ENCODE peak calls at places on chromosome 18, in seven cellular contexts. One of them, this sample, is unnamed.

GRCh38 chr18:74834424-74835309 is 237.0 kb downstream of the ZNF407 start:
- DNase-seq in K562: no peak
- DNase-seq in HCT116: no peak
- DNase-seq in PC-3: peak; percentile 48
- DNase-seq in endothelial cell of umbilical vein: peak; percentile 76
- DNase-seq in fibroblast of lung: no peak
- DNase-seq in neural progenitor cell: no peak
- DNase-seq in this sample: no peak

GRCh38 chr18:47345291-47345690 is 93.8 kb upstream of the SKOR2 start:
- DNase-seq in K562: no peak
- DNase-seq in HCT116: no peak
- DNase-seq in PC-3: no peak
- DNase-seq in endothelial cell of umbilical vein: no peak
- DNase-seq in fibroblast of lung: no peak
- DNase-seq in neural progenitor cell: no peak
- DNase-seq in this sample: no peak

GRCh38 chr18:63320690-63321265 is 1.2 kb upstream of the BCL2 start:
- DNase-seq in K562: peak; percentile 38
- DNase-seq in HCT116: no peak
- DNase-seq in PC-3: peak; percentile 40
- DNase-seq in endothelial cell of umbilical vein: peak; percentile 40
- DNase-seq in fibroblast of lung: peak; percentile 46
- DNase-seq in neural progenitor cell: peak; percentile 42
- DNase-seq in this sample: no peak

GRCh38 chr18:12036201-12036751 is 55.0 kb downstream of the IMPA2 start:
- DNase-seq in K562: no peak
- DNase-seq in HCT116: no peak
- DNase-seq in PC-3: peak; percentile 25
- DNase-seq in endothelial cell of umbilical vein: no peak
- DNase-seq in fibroblast of lung: no peak
- DNase-seq in neural progenitor cell: no peak
- DNase-seq in this sample: no peak

GRCh38 chr18:35466815-35467623 is 30.7 kb downstream of the INO80C start:
- DNase-seq in K562: no peak
- DNase-seq in HCT116: no peak
- DNase-seq in PC-3: no peak
- DNase-seq in endothelial cell of umbilical vein: peak; percentile 81
- DNase-seq in fibroblast of lung: no peak
- DNase-seq in neural progenitor cell: no peak
- DNase-seq in this sample: no peak

GRCh38 chr18:10798727-10799435 is 273.1 kb downstream of the NAPG start:
- DNase-seq in K562: peak; percentile 26
- DNase-seq in HCT116: no peak
- DNase-seq in PC-3: no peak
- DNase-seq in endothelial cell of umbilical vein: no peak
- DNase-seq in fibroblast of lung: peak; percentile 33
- DNase-seq in neural progenitor cell: no peak
- DNase-seq in this sample: no peak

GRCh38 chr18:53458266-53458665 is 766.2 kb downstream of the MBD2 start:
- DNase-seq in K562: no peak
- DNase-seq in HCT116: no peak
- DNase-seq in PC-3: no peak
- DNase-seq in endothelial cell of umbilical vein: no peak
- DNase-seq in fibroblast of lung: no peak
- DNase-seq in neural progenitor cell: no peak
- DNase-seq in this sample: no peak

GRCh38 chr18:32893915-32894314 is 121.1 kb upstream of the KLHL14 start:
- DNase-seq in K562: no peak
- DNase-seq in HCT116: no peak
- DNase-seq in PC-3: peak; percentile 22
- DNase-seq in endothelial cell of umbilical vein: no peak
- DNase-seq in fibroblast of lung: no peak
- DNase-seq in neural progenitor cell: no peak
- DNase-seq in this sample: no peak

GRCh38 chr18:2907459-2908145 is 60.8 kb downstream of the EMILIN2 start:
- DNase-seq in K562: no peak
- DNase-seq in HCT116: no peak
- DNase-seq in PC-3: no peak
- DNase-seq in endothelial cell of umbilical vein: peak; percentile 6
- DNase-seq in fibroblast of lung: no peak
- DNase-seq in neural progenitor cell: no peak
- DNase-seq in this sample: no peak

GRCh38 chr18:8601277-8602032 is 7.8 kb upstream of the RAB12 start:
- DNase-seq in K562: no peak
- DNase-seq in HCT116: no peak
- DNase-seq in PC-3: no peak
- DNase-seq in endothelial cell of umbilical vein: no peak
- DNase-seq in fibroblast of lung: peak; percentile 11
- DNase-seq in neural progenitor cell: no peak
- DNase-seq in this sample: no peak

GRCh38 chr18:60060026-60060425 is 160.2 kb downstream of the PMAIP1 start:
- DNase-seq in K562: no peak
- DNase-seq in HCT116: no peak
- DNase-seq in PC-3: no peak
- DNase-seq in endothelial cell of umbilical vein: no peak
- DNase-seq in fibroblast of lung: peak; percentile 4
- DNase-seq in neural progenitor cell: no peak
- DNase-seq in this sample: no peak

GRCh38 chr18:36544036-36544725 is 246.7 kb downstream of the FHOD3 start:
- DNase-seq in K562: no peak
- DNase-seq in HCT116: no peak
- DNase-seq in PC-3: no peak
- DNase-seq in endothelial cell of umbilical vein: no peak
- DNase-seq in fibroblast of lung: peak; percentile 58
- DNase-seq in neural progenitor cell: no peak
- DNase-seq in this sample: peak; percentile 79

GRCh38 chr18:36546028-36546427 is 248.5 kb downstream of the FHOD3 start:
- DNase-seq in K562: no peak
- DNase-seq in HCT116: no peak
- DNase-seq in PC-3: no peak
- DNase-seq in endothelial cell of umbilical vein: no peak
- DNase-seq in fibroblast of lung: no peak
- DNase-seq in neural progenitor cell: no peak
- DNase-seq in this sample: no peak

GRCh38 chr18:36547544-36547943 is 250.0 kb downstream of the FHOD3 start:
- DNase-seq in K562: no peak
- DNase-seq in HCT116: no peak
- DNase-seq in PC-3: no peak
- DNase-seq in endothelial cell of umbilical vein: no peak
- DNase-seq in fibroblast of lung: no peak
- DNase-seq in neural progenitor cell: no peak
- DNase-seq in this sample: no peak

DNA sequence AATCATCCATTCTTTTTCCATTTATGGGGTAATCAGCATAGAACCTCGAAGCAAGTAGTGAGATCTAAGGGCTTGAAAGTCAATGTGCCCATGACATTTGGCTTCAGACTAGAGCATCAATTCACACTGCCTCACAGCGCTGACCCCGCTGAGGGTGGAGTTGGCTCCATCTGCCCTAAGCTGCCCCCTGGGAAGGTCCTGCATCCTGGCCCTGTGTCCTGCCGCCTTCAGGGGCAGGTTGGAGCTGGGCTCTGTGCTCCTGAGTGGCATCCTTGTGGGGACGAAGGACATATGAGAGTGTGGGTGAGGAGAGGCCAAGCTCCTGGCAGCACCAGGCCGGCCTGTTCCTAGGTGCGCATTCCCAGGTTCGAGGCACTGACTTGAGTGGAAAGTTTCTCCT is 249.4 kb downstream of the FHOD3 start:
- DNase-seq in K562: no peak
- DNase-seq in HCT116: no peak
- DNase-seq in PC-3: no peak
- DNase-seq in endothelial cell of umbilical vein: no peak
- DNase-seq in fibroblast of lung: no peak
- DNase-seq in neural progenitor cell: no peak
- DNase-seq in this sample: no peak
- H3K4me2 ChIP-seq in K562: no peak overlapping the region
- H3K4me2 ChIP-seq in HCT116: no peak overlapping the region
- H3K4me2 ChIP-seq in PC-3: no peak overlapping the region
- H3K4me2 ChIP-seq in endothelial cell of umbilical vein: no peak overlapping the region
- H3K4me2 ChIP-seq in fibroblast of lung: no peak overlapping the region
- H3K4me2 ChIP-seq in neural progenitor cell: no peak overlapping the region
- H3K4me2 ChIP-seq in this sample: no peak overlapping the region

DNA sequence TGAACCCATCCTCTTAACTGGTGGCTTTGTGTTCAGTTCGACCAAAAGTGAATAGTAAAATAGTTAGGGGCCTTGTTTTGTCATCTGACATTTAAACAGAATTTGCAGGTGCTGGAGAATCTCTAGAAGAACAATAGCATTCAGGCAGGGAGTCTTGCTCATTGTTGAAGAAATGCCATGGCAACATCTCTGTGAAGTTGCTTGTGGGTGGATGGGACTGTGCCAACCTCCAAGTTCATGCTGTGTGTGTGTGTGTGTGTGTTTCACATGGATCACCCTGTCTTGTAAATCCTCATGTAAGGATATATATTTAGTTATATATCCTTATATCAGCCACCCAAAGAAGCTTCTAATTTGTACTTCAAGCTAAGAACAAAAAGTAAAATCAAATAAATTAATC is 66.7 kb downstream of the SKA1 start:
- DNase-seq in K562: no peak
- DNase-seq in HCT116: no peak
- DNase-seq in PC-3: no peak
- DNase-seq in endothelial cell of umbilical vein: no peak
- DNase-seq in fibroblast of lung: peak; percentile 15
- DNase-seq in neural progenitor cell: peak; percentile 32
- DNase-seq in this sample: no peak
- TF ChIP-seq CTCF in K562: no peak
- TF ChIP-seq CTCF in HCT116: no peak
- TF ChIP-seq CTCF in PC-3: no peak
- TF ChIP-seq CTCF in endothelial cell of umbilical vein: no peak
- TF ChIP-seq CTCF in fibroblast of lung: no peak
- TF ChIP-seq CTCF in neural progenitor cell: no peak
- TF ChIP-seq CTCF in this sample: no peak

GRCh38 chr18:46289931-46290330 is 185.7 kb downstream of the HAUS1 start:
- DNase-seq in K562: no peak
- DNase-seq in HCT116: no peak
- DNase-seq in PC-3: no peak
- DNase-seq in endothelial cell of umbilical vein: no peak
- DNase-seq in fibroblast of lung: no peak
- DNase-seq in neural progenitor cell: no peak
- DNase-seq in this sample: no peak

GRCh38 chr18:46289458-46289857 is 185.3 kb downstream of the HAUS1 start:
- DNase-seq in K562: no peak
- DNase-seq in HCT116: no peak
- DNase-seq in PC-3: no peak
- DNase-seq in endothelial cell of umbilical vein: no peak
- DNase-seq in fibroblast of lung: no peak
- DNase-seq in neural progenitor cell: no peak
- DNase-seq in this sample: no peak

GRCh38 chr18:46293699-46294300 is 189.6 kb downstream of the HAUS1 start:
- DNase-seq in K562: no peak
- DNase-seq in HCT116: no peak
- DNase-seq in PC-3: peak; percentile 30
- DNase-seq in endothelial cell of umbilical vein: no peak
- DNase-seq in fibroblast of lung: peak; percentile 8
- DNase-seq in neural progenitor cell: peak; percentile 24
- DNase-seq in this sample: no peak

GRCh38 chr18:46290440-46291020 is 186.3 kb downstream of the HAUS1 start:
- DNase-seq in K562: no peak
- DNase-seq in HCT116: no peak
- DNase-seq in PC-3: no peak
- DNase-seq in endothelial cell of umbilical vein: no peak
- DNase-seq in fibroblast of lung: no peak
- DNase-seq in neural progenitor cell: no peak
- DNase-seq in this sample: no peak

GRCh38 chr18:46291149-46291548 is 187.0 kb downstream of the HAUS1 start:
- DNase-seq in K562: no peak
- DNase-seq in HCT116: no peak
- DNase-seq in PC-3: no peak
- DNase-seq in endothelial cell of umbilical vein: no peak
- DNase-seq in fibroblast of lung: no peak
- DNase-seq in neural progenitor cell: no peak
- DNase-seq in this sample: no peak
- H2AFZ ChIP-seq in K562: no peak overlapping the region
- H2AFZ ChIP-seq in HCT116: no peak overlapping the region
- H2AFZ ChIP-seq in PC-3: no peak overlapping the region
- H2AFZ ChIP-seq in endothelial cell of umbilical vein: no peak overlapping the region
- H2AFZ ChIP-seq in fibroblast of lung: no peak overlapping the region
- H2AFZ ChIP-seq in neural progenitor cell: no peak overlapping the region
- H2AFZ ChIP-seq in this sample: no peak overlapping the region

DNA sequence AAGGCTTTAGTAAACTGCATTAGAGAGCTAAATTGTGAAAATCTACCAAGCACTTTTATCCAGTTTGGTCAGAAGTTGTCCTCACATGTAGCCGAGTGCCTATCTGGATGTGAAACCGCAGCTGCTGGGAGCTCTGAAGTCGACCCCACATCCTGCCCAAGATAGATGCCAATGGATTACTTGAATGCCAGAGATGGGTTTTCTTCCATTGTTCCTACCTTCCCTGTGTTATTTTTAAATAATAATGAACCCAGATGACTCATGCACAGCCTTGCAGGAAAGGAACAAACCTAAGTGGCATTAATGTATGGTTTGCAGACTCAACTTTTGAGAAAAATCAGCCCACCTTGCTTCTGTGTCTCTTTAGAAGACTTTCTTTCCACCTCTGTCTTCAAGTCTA is 408.5 kb downstream of the FBXO15 start:
- DNase-seq in K562: no peak
- DNase-seq in HCT116: no peak
- DNase-seq in PC-3: peak; percentile 16
- DNase-seq in endothelial cell of umbilical vein: no peak
- DNase-seq in fibroblast of lung: peak; percentile 85
- DNase-seq in neural progenitor cell: no peak
- DNase-seq in this sample: no peak
- H3K4me2 ChIP-seq in K562: no peak overlapping the region
- H3K4me2 ChIP-seq in HCT116: no peak overlapping the region
- H3K4me2 ChIP-seq in PC-3: no peak overlapping the region
- H3K4me2 ChIP-seq in endothelial cell of umbilical vein: no peak overlapping the region
- H3K4me2 ChIP-seq in fibroblast of lung: no peak overlapping the region
- H3K4me2 ChIP-seq in neural progenitor cell: no peak overlapping the region
- H3K4me2 ChIP-seq in this sample: no peak overlapping the region

GRCh38 chr18:36761186-36761698 is 67.6 kb downstream of the TPGS2 start:
- DNase-seq in K562: peak; percentile 28
- DNase-seq in HCT116: no peak
- DNase-seq in PC-3: no peak
- DNase-seq in endothelial cell of umbilical vein: no peak
- DNase-seq in fibroblast of lung: no peak
- DNase-seq in neural progenitor cell: no peak
- DNase-seq in this sample: no peak
- TF ChIP-seq CTCF in K562: peak; percentile 23
- TF ChIP-seq CTCF in HCT116: no peak
- TF ChIP-seq CTCF in PC-3: no peak
- TF ChIP-seq CTCF in endothelial cell of umbilical vein: no peak
- TF ChIP-seq CTCF in fibroblast of lung: no peak
- TF ChIP-seq CTCF in neural progenitor cell: no peak
- TF ChIP-seq CTCF in this sample: no peak

GRCh38 chr18:24595556-24595955 is 135.1 kb downstream of the HRH4 start:
- DNase-seq in K562: no peak
- DNase-seq in HCT116: no peak
- DNase-seq in PC-3: no peak
- DNase-seq in endothelial cell of umbilical vein: no peak
- DNase-seq in fibroblast of lung: no peak
- DNase-seq in neural progenitor cell: peak; percentile 45
- DNase-seq in this sample: peak; percentile 0
- H2AFZ ChIP-seq in K562: no peak overlapping the region
- H2AFZ ChIP-seq in HCT116: no peak overlapping the region
- H2AFZ ChIP-seq in PC-3: no peak overlapping the region
- H2AFZ ChIP-seq in endothelial cell of umbilical vein: no peak overlapping the region
- H2AFZ ChIP-seq in fibroblast of lung: no peak overlapping the region
- H2AFZ ChIP-seq in neural progenitor cell: no peak overlapping the region
- H2AFZ ChIP-seq in this sample: no peak overlapping the region